ENCODE peak calls at places on chromosome 1, in nine cellular contexts. C is GM20000; L is DMS153; A is IMR-90; H is sigmoid colon; N is posterior cingulate gyrus; P is ELR; R is activated naive CD8-positive, alpha-beta T cell treated with anti-CD3 and anti-CD28 coated beads, Interleukin-2, amount 50 U/mL, for 24 hours; Q is transverse colon. S is an unnamed sample.

GRCh38 chr1:64595871-64596515 is 126.1 kb downstream of the CACHD1 start:
- DNase-seq in Q (no peak), C (no peak), A (no peak), N (no peak), P (no peak), R (no peak), H (no peak), L (no peak), S (no peak)

GRCh38 chr1:175470591-175470990 is 272.8 kb downstream of the TNR start:
- DNase-seq in Q (no peak), A (no peak), C (no peak), P (no peak), N (no peak), R (no peak), L (no peak), H (no peak), S (no peak)

GRCh38 chr1:45002650-45003645 is 8.2 kb downstream of the HECTD3 start:
- DNase-seq in N (no peak), Q (no peak), P (no peak), C (no peak), R (no peak), H (no peak), L (no peak), A (no peak), S (no peak)

GRCh38 chr1:192793983-192794767 is 14.7 kb upstream of the RGS2 start:
- DNase-seq in R (no peak), A (peak; percentile 51), P (peak; percentile 16), N (no peak), C (no peak), H (no peak), Q (no peak), L (no peak), S (no peak)

GRCh38 chr1:228241259-228241658 is 33.4 kb downstream of the OBSCN start:
- DNase-seq in Q (no peak), P (no peak), L (no peak), H (no peak), C (no peak), A (no peak), N (no peak), R (no peak), S (no peak)

GRCh38 chr1:115642168-115643072 is 650 bp downstream of the VANGL1 start:
- DNase-seq in L (peak; percentile 21), N (peak; percentile 17), C (peak; percentile 83), R (peak; percentile 26), Q (peak; percentile 69), A (peak; percentile 20), P (peak; percentile 63), H (peak; percentile 75), S (peak; percentile 24)

GRCh38 chr1:18546026-18546425 is 65.3 kb downstream of the KLHDC7A start:
- DNase-seq in A (no peak), L (no peak), Q (peak; percentile 26), P (no peak), R (no peak), H (peak; percentile 51), N (no peak), C (no peak), S (no peak)

GRCh38 chr1:111372336-111372965 is 55.1 kb downstream of the OVGP1 start:
- DNase-seq in A (no peak), P (no peak), L (no peak), Q (no peak), H (no peak), R (no peak), C (no peak), N (peak; percentile 56), S (no peak)

GRCh38 chr1:183454377-183454776 is 17.9 kb upstream of the SMG7 start:
- DNase-seq in H (no peak), L (no peak), A (no peak), C (no peak), P (peak; percentile 87), Q (no peak), R (no peak), N (no peak), S (no peak)

GRCh38 chr1:37931148-37931492 is 15.7 kb downstream of the INPP5B start:
- DNase-seq in R (no peak), Q (peak; percentile 31), C (peak; percentile 10), P (no peak), L (no peak), N (no peak), H (no peak), A (no peak), S (no peak)

GRCh38 chr1:205748398-205749093 is 1.4 kb downstream of the NUCKS1 start:
- DNase-seq in C (peak; percentile 18), L (no peak), A (peak; percentile 79), Q (no peak), H (no peak), P (peak; percentile 54), N (no peak), R (peak; percentile 20), S (peak; percentile 71)